ENCODE peak calls at places on chromosomes 1 and 21, in four cellular contexts. T, I, J and X are unnamed samples.

GRCh38 chr1:197200468-197200899 is 54.0 kb upstream of the ASPM start:
- DNase-seq in I (peak; percentile 10), T (no peak), J (no peak), X (no peak)

GRCh38 chr21:45208627-45208951 is 79.1 kb downstream of the POFUT2 start:
- DNase-seq in T (no peak), I (no peak), J (no peak), X (no peak)

GRCh38 chr1:183023146-183023600 is at the start of gene LAMC1:
- DNase-seq in T (no peak), J (peak; percentile 93), I (no peak), X (peak; percentile 90)

GRCh38 chr1:23799570-23800395 is 771 bp downstream of the GALE start:
- DNase-seq in T (no peak), I (no peak), J (peak; percentile 92), X (peak; percentile 49)

GRCh38 chr21:17612023-17612564 is 607 bp downstream of the BTG3 start:
- DNase-seq in T (no peak), J (peak; percentile 90), I (peak; percentile 7), X (peak; percentile 30)

GRCh38 chr1:151613275-151613867 is 1.5 kb downstream of the SNX27 start:
- DNase-seq in J (no peak), I (no peak), T (no peak), X (no peak)

GRCh38 chr1:56123421-56123820 is 455.9 kb downstream of the PLPP3 start:
- DNase-seq in I (no peak), T (no peak), J (no peak), X (no peak)

GRCh38 chr1:66981679-66982078 is 56.9 kb downstream of the MIER1 start:
- DNase-seq in I (peak; percentile 35), T (no peak), J (no peak), X (no peak)

GRCh38 chr1:6523566-6523965 is 30.7 kb downstream of the NOL9 start:
- DNase-seq in J (no peak), I (no peak), T (no peak), X (peak; percentile 33)

GRCh38 chr1:51421961-51422360 is 91.6 kb upstream of the TTC39A start:
- DNase-seq in J (no peak), I (no peak), T (no peak), X (no peak)

GRCh38 chr1:207922554-207922953 is 11.6 kb upstream of the CD34 start:
- DNase-seq in J (peak; percentile 37), T (no peak), I (no peak), X (peak; percentile 30)

GRCh38 chr1:245229051-245229450 is 74.3 kb downstream of the KIF26B start:
- DNase-seq in I (no peak), J (no peak), T (no peak), X (no peak)

GRCh38 chr1:115668579-115668978 is 26.8 kb downstream of the VANGL1 start:
- DNase-seq in J (no peak), I (no peak), T (no peak), X (no peak)

GRCh38 chr1:174114788-174115448 is 44.4 kb upstream of the RABGAP1L start:
- DNase-seq in I (no peak), T (no peak), J (no peak), X (peak; percentile 46)

GRCh38 chr1:186980400-186980799 is 151.7 kb downstream of the PLA2G4A start:
- DNase-seq in J (no peak), T (no peak), I (no peak), X (no peak)

GRCh38 chr1:9711466-9712020 is 60.0 kb downstream of the PIK3CD start:
- DNase-seq in J (no peak), T (no peak), I (no peak), X (no peak)

GRCh38 chr1:9289724-9290493 is 2.8 kb upstream of the SPSB1 start:
- DNase-seq in I (no peak), J (no peak), T (peak; percentile 85), X (no peak)

GRCh38 chr21:44421901-44422840 is 33.1 kb upstream of the LRRC3 start:
- DNase-seq in I (no peak), J (peak; percentile 30), T (no peak), X (no peak)

GRCh38 chr1:109112652-109113285 is 1.1 kb upstream of the ELAPOR1 start:
- DNase-seq in I (peak; percentile 90), J (peak; percentile 98), T (peak; percentile 46), X (peak; percentile 100)

GRCh38 chr1:109113787-109114568 is at the start of gene ELAPOR1:
- DNase-seq in T (no peak), I (peak; percentile 87), J (peak; percentile 89), X (no peak)

GRCh38 chr1:109111386-109112055 is 2.4 kb upstream of the ELAPOR1 start:
- DNase-seq in T (no peak), I (no peak), J (no peak), X (no peak)

GRCh38 chr1:109109906-109110305 is 4.0 kb upstream of the ELAPOR1 start:
- DNase-seq in I (no peak), T (no peak), J (no peak), X (no peak)

DNA sequence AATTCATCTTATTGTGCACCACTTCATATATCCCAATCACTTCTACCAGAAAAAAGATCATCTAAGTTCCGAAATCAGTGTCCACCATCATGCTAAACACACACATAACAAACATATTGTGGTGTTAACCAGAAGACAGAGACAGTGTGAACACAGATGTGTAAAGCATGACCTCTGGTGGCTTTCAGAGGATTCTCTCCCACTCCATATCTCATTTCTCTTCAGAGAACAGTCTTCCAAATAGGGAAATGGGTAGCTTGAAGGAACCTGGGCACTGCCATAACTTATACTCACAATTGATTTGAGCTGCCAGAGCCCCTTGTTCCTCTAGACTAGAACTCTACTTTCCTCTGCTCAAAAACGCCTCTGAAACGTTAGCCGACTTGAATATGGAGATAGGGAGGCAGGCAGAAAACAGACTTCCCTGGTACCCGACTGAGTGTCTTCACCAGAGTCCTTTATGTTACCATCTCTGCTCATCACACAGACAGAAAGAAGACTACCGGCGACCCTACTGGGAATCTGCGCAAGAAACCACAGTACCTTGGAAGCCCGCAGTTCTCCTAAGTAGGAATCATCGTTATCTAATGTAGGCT is 1.8 kb upstream of the ELAPOR1 start:
- DNase-seq in T (no peak), I (no peak), J (no peak), X (no peak)
- TF ChIP-seq CTCF in T (peak; percentile 33), I (no peak), J (no peak), X (no peak)

DNA sequence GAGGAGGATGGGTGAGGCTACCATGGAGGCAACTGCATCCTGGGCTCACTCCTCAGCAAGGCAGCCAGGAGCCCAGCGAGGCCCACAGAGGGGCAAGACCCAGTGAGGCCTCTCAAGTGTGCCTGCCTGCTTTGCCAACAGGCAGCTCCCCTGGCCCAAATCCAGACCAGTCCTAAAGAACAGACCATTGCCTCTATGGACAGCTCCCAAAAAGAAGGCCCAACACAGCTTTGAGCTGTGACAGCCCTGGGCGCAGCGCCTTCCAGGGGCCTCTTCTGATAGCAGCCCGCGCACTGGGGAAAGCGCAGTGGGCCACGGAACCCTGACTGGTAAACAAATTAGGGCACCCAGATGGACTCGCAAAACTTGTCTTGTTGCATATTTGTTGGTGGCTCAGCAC is 25.5 kb downstream of the C1orf198 start:
- DNase-seq in T (no peak), I (no peak), J (no peak), X (no peak)
- TF ChIP-seq CTCF in T (no peak), I (no peak), J (no peak), X (no peak)

DNA sequence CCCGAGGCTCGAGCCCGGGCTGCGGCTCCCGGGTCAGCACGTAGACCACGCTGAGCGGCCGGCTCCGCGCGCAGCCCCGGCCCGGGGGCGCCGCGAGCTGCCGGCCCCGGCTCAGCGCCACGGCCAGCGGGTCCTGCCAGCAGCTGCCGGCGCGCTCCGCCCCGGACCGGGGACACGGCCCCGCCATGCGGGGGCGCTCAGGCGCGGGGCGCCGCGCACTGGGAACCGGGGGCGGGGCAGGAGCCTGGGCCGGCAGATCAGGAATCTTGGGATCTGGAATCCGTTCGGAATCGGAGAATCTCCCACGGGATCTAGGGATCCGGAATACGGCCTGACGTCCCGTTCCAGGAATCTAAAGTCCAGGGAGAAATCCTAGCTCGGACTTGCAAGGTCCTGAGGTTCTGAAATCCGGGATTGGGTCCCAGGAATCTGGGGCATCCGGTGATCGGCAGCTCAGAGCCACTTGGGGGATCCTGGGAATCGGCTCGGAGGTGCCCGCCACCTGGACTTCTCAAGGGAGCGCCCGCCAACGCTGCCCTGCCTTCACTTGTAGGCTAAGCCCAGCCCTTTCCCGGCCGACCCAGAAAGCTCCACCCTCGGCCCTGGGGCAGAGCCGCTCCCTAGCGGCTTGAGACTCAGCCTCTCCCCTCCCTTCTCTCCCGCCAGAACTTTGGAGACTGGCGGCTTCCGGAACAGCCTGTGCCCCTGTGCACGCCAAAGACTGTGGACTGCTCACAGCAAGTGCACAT is at the start of gene MAP3K6:
- DNase-seq in J (peak; percentile 94), T (no peak), I (no peak), X (peak; percentile 79)
- TF ChIP-seq CTCF in J (peak; percentile 55), T (no peak), I (no peak), X (no peak)

GRCh38 chr1:40887652-40888051 is 25.5 kb upstream of the CITED4 start:
- DNase-seq in J (no peak), I (no peak), T (no peak), X (no peak)

GRCh38 chr1:40880813-40881549 is 18.8 kb upstream of the CITED4 start:
- DNase-seq in T (no peak), J (no peak), I (no peak), X (no peak)

GRCh38 chr1:40887012-40887378 is 24.8 kb upstream of the CITED4 start:
- DNase-seq in I (no peak), T (no peak), J (no peak), X (no peak)

GRCh38 chr1:40886318-40887011 is 24.3 kb upstream of the CITED4 start:
- DNase-seq in I (no peak), T (no peak), J (no peak), X (no peak)

DNA sequence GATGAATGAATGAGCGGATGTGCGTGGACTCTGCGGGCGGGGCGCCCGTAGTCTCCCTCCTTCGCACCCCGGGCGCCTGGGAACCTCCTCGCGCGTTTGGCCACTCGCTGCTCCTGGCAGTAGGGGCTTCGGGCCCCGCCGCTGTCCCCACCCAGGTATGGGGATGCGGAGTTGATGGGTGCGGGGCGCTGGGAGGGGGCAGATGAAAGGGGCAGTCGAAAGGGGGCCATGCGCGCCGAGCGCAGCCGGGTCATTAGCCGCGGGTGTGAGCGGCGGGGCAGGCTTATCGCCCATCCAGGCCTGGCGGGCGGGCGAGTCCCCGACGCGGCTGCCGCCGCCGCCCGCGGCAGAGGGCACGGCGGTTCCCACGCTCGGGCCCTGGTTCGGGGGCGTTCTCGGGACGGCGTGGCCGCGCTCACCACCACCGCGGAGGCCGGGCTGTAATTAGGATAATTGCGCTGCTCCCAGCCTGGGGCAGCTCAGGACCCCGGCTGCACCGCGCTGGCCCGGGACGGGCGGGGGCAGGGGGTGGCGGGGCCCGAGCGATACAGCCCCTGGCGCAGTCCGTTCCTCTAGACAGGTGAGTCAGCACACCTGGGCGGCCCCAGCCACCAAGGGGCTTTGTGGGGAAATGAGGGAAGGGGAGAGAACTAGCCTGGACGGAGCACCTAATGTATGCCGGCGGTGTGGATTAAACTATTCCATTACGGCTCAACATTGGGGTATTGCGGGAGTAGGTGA is 22.1 kb upstream of the CITED4 start:
- DNase-seq in I (no peak), T (no peak), J (peak; percentile 79), X (no peak)
- TF ChIP-seq CTCF in I (no peak), T (no peak), J (no peak), X (no peak)

DNA sequence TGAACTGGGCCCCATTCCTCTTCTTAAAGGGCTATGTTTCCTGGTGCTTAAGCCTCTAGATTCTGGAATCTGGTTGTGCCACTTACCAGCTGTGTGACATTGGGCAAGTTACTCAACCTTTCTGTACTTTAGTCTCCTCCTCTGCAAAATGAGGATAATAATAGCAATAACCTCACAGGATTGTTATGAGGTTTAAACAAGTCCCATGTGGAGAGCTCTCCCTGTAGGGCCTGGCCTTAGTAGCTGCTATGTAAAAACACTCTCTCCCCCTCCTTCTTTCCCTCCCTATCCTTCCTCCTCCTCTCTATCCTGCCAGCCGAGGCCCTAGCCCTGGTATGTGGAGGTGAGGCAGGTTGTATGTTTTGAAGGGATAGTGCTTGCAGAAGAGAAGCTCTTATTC is 8.2 kb upstream of the PEAR1 start:
- DNase-seq in I (no peak), T (no peak), J (no peak), X (no peak)
- TF ChIP-seq CTCF in I (no peak), T (no peak), J (no peak), X (no peak)

GRCh38 chr1:22636927-22637326 is 499 bp downstream of the C1QA start:
- DNase-seq in T (no peak), J (no peak), I (no peak), X (no peak)
- TF ChIP-seq CTCF in T (no peak), J (no peak), I (no peak), X (no peak)